ENCODE peak calls at places on chromosomes 5 and 9, in four cellular contexts. One of them, this sample, is unnamed.

GRCh38 chr5:148443998-148444397 is 60.2 kb downstream of the FBXO38 start:
- DNase-seq in adipocyte: peak; percentile 88
- DNase-seq in PC-3: peak; percentile 91
- DNase-seq in H9: no peak
- DNase-seq in this sample: no peak

GRCh38 chr9:134331186-134332025 is 5.2 kb downstream of the RXRA start:
- DNase-seq in adipocyte: no peak
- DNase-seq in PC-3: no peak
- DNase-seq in H9: no peak
- DNase-seq in this sample: no peak

GRCh38 chr5:42992035-42992570 is 48.0 kb downstream of the ANXA2R start:
- DNase-seq in adipocyte: peak; percentile 84
- DNase-seq in PC-3: no peak
- DNase-seq in H9: peak; percentile 75
- DNase-seq in this sample: no peak

GRCh38 chr5:17248999-17249634 is 31.7 kb downstream of the BASP1 start:
- DNase-seq in adipocyte: peak; percentile 96
- DNase-seq in PC-3: peak; percentile 100
- DNase-seq in H9: no peak
- DNase-seq in this sample: peak; percentile 87

GRCh38 chr5:998276-998974 is 10.2 kb upstream of the NKD2 start:
- DNase-seq in adipocyte: no peak
- DNase-seq in PC-3: no peak
- DNase-seq in H9: no peak
- DNase-seq in this sample: no peak

GRCh38 chr5:23820764-23821471 is 313.5 kb downstream of the PRDM9 start:
- DNase-seq in adipocyte: peak; percentile 39
- DNase-seq in PC-3: peak; percentile 84
- DNase-seq in H9: no peak
- DNase-seq in this sample: no peak

GRCh38 chr5:169223595-169223953 is 77.4 kb downstream of the SLIT3 start:
- DNase-seq in adipocyte: peak; percentile 44
- DNase-seq in PC-3: no peak
- DNase-seq in H9: no peak
- DNase-seq in this sample: no peak

GRCh38 chr5:101942321-101942882 is 353.7 kb downstream of the SLCO4C1 start:
- DNase-seq in adipocyte: peak; percentile 1
- DNase-seq in PC-3: peak; percentile 68
- DNase-seq in H9: peak; percentile 45
- DNase-seq in this sample: no peak

GRCh38 chr5:128349044-128349629 is 188.9 kb downstream of the FBN2 start:
- DNase-seq in adipocyte: no peak
- DNase-seq in PC-3: peak; percentile 91
- DNase-seq in H9: no peak
- DNase-seq in this sample: peak; percentile 46

GRCh38 chr5:42057254-42057690 is 132.2 kb downstream of the FBXO4 start:
- DNase-seq in adipocyte: peak; percentile 54
- DNase-seq in PC-3: peak; percentile 86
- DNase-seq in H9: peak; percentile 73
- DNase-seq in this sample: no peak

GRCh38 chr5:88724201-88724600 is 158.8 kb downstream of the MEF2C start:
- DNase-seq in adipocyte: peak; percentile 18
- DNase-seq in PC-3: peak; percentile 68
- DNase-seq in H9: no peak
- DNase-seq in this sample: no peak

GRCh38 chr5:75985077-75985476 is 98.1 kb upstream of the SV2C start:
- DNase-seq in adipocyte: no peak
- DNase-seq in PC-3: no peak
- DNase-seq in H9: peak; percentile 33
- DNase-seq in this sample: no peak

GRCh38 chr5:132293992-132294727 is at the start of gene SLC22A4:
- DNase-seq in adipocyte: peak; percentile 94
- DNase-seq in PC-3: peak; percentile 87
- DNase-seq in H9: peak; percentile 93
- DNase-seq in this sample: peak; percentile 30

GRCh38 chr5:145076040-145076439 is 759.1 kb downstream of the PRELID2 start:
- DNase-seq in adipocyte: no peak
- DNase-seq in PC-3: no peak
- DNase-seq in H9: no peak
- DNase-seq in this sample: no peak

GRCh38 chr9:134318481-134318891 is 7.8 kb upstream of the RXRA start:
- DNase-seq in adipocyte: no peak
- DNase-seq in PC-3: no peak
- DNase-seq in H9: no peak
- DNase-seq in this sample: no peak

GRCh38 chr9:137484551-137485315 is 25.6 kb upstream of the NSMF start:
- DNase-seq in adipocyte: no peak
- DNase-seq in PC-3: no peak
- DNase-seq in H9: no peak
- DNase-seq in this sample: no peak

GRCh38 chr5:74653991-74654390 is 13.5 kb upstream of the ENC1 start:
- DNase-seq in adipocyte: no peak
- DNase-seq in PC-3: no peak
- DNase-seq in H9: no peak
- DNase-seq in this sample: no peak

GRCh38 chr5:148523139-148523538 is 131.2 kb downstream of the HTR4 start:
- DNase-seq in adipocyte: no peak
- DNase-seq in PC-3: peak; percentile 44
- DNase-seq in H9: no peak
- DNase-seq in this sample: no peak

GRCh38 chr5:93790401-93790800 is 49.0 kb upstream of the POU5F2 start:
- DNase-seq in adipocyte: peak; percentile 4
- DNase-seq in PC-3: peak; percentile 84
- DNase-seq in H9: no peak
- DNase-seq in this sample: no peak

GRCh38 chr9:109745335-109746283 is 34.4 kb upstream of the PALM2AKAP2 start:
- DNase-seq in adipocyte: peak; percentile 47
- DNase-seq in PC-3: peak; percentile 40
- DNase-seq in H9: no peak
- DNase-seq in this sample: no peak

GRCh38 chr5:138964547-138965174 is 89.5 kb upstream of the LRRTM2 start:
- DNase-seq in adipocyte: no peak
- DNase-seq in PC-3: no peak
- DNase-seq in H9: no peak
- DNase-seq in this sample: no peak

GRCh38 chr5:27652505-27652904 is 614.1 kb upstream of the CDH9 start:
- DNase-seq in adipocyte: no peak
- DNase-seq in PC-3: peak; percentile 21
- DNase-seq in H9: peak; percentile 62
- DNase-seq in this sample: no peak

GRCh38 chr5:660491-661030 is 32.6 kb downstream of the TPPP start:
- DNase-seq in adipocyte: no peak
- DNase-seq in PC-3: no peak
- DNase-seq in H9: no peak
- DNase-seq in this sample: no peak

GRCh38 chr9:100731557-100731956 is 153.7 kb downstream of the CAVIN4 start:
- DNase-seq in adipocyte: no peak
- DNase-seq in PC-3: no peak
- DNase-seq in H9: no peak
- DNase-seq in this sample: no peak

GRCh38 chr9:82799300-82799699 is 263.6 kb downstream of the RASEF start:
- DNase-seq in adipocyte: no peak
- DNase-seq in PC-3: no peak
- DNase-seq in H9: no peak
- DNase-seq in this sample: no peak

DNA sequence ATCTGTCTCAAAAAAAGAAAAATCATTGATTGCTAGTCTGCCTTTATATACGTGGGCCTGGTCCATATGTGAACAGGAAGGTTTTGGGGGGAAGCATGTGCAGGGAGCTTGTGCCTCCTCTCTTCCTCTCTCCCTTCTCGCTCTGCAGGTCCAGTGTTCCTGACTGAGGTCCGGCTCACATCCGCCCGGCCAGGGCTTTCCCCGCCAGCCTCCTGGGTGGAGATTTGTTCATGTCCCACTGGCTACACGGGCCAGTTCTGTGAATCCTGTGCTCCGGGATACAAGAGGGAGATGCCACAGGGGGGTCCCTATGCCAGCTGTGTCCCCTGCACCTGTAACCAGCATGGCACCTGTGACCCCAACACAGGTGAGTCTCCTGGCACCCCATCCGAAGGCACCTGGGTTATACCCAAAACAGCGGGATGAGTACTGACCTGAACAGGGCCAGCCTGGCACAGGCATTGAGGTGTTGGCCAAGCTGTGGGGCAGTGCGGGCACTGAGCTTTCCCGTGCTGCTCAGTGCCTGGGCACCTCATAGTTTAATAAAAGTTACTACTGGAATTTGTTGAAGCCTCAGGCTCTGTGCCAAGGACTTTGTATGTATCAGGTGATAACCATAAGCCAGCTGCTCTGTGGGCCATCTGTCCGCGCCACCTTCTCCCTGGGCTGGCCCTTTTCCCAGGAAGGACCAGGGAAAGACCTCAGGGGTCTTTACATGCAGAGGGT is 39.4 kb upstream of the AIF1L start:
- DNase-seq in adipocyte: no peak
- DNase-seq in PC-3: no peak
- DNase-seq in H9: no peak
- DNase-seq in this sample: no peak
- H3K9ac ChIP-seq in adipocyte: no peak overlapping the region
- H3K9ac ChIP-seq in PC-3: no peak overlapping the region
- H3K9ac ChIP-seq in H9: no peak overlapping the region
- H3K9ac ChIP-seq in this sample: no peak overlapping the region

DNA sequence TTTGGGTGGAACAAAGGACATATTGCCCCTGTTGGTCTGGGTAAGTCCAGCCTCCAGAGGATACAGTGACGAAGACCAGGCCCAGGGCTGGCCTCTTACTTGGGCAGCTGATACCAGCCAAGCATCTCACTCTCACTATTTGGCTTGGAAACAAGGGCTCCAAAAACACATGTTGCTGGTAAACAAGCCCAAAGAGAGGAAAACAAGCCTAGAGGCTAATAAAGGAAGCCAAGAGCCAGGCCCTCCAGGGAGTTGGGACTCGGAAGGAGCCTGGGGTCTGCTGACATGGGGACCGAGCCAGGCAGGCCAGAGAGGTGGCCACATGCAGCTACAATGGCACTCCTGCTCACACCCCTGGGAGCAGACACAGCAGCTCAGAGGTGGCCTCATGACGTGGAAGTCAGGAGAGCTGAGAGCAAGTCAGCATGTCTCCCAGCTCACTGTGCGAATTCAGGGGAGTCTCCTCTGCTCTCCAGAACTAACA is 5.7 kb downstream of the SPARC start:
- DNase-seq in adipocyte: no peak
- DNase-seq in PC-3: no peak
- DNase-seq in H9: no peak
- DNase-seq in this sample: no peak
- H3K9ac ChIP-seq in adipocyte: peak overlapping the region; percentile 99
- H3K9ac ChIP-seq in PC-3: no peak overlapping the region
- H3K9ac ChIP-seq in H9: no peak overlapping the region
- H3K9ac ChIP-seq in this sample: no peak overlapping the region

DNA sequence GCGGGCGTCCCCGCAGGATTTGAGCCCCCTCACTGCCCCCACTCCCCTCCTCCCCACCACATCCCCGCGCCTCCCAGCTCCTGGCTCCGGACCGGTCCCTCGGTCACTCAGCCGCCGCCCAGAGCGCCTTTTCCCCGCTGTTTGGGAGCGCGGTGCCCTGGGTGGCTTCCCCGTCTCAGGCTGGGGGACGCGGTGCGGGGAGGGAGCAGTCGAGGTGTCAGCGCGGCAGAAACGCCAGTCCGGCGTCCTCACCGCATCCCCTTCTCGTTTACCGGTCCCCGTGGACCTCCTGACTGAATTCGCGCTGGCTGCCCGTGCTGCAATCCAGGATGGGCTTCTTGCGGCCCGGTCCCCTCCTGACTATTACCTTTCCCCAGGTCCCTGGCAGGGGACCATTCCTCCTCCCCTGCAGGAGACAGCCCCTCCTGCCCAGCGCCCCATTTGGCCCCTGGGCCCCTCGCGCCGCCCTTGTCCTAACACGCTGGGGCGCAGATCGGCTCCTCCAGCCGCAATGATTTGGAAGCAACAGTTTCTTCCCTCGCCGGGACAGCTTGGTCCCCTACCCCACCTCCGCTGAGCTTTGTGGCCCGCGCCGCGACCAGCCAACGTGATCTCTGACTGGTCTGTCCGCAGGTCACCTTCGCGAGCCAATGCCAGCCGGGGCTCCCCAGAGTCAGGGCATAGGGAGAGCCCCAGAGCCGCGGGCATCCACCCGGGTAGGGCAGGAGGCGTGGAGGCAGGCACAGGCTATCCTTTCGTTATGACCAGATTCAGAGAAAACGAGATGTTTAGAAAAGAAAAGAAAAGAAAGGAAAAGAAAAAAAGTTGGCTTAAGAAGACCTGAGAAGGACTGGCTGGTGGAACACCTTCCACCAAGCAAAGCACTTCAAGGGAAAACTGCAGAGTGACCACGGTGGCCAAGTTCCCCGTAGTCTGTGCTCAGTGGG is 1.2 kb downstream of the ANKRD33B start:
- DNase-seq in adipocyte: peak; percentile 59
- DNase-seq in PC-3: no peak
- DNase-seq in H9: no peak
- DNase-seq in this sample: no peak
- H3K9ac ChIP-seq in adipocyte: peak overlapping the region; percentile 90
- H3K9ac ChIP-seq in PC-3: peak overlapping the region; percentile 48
- H3K9ac ChIP-seq in H9: peak overlapping the region; percentile 9
- H3K9ac ChIP-seq in this sample: peak overlapping the region; percentile 78

GRCh38 chr5:170761708-170762066 is 21.8 kb upstream of the GABRP start:
- DNase-seq in adipocyte: no peak
- DNase-seq in PC-3: no peak
- DNase-seq in H9: no peak
- DNase-seq in this sample: no peak
- H3K9ac ChIP-seq in adipocyte: no peak overlapping the region
- H3K9ac ChIP-seq in PC-3: no peak overlapping the region
- H3K9ac ChIP-seq in H9: peak overlapping the region; percentile 44
- H3K9ac ChIP-seq in this sample: no peak overlapping the region

DNA sequence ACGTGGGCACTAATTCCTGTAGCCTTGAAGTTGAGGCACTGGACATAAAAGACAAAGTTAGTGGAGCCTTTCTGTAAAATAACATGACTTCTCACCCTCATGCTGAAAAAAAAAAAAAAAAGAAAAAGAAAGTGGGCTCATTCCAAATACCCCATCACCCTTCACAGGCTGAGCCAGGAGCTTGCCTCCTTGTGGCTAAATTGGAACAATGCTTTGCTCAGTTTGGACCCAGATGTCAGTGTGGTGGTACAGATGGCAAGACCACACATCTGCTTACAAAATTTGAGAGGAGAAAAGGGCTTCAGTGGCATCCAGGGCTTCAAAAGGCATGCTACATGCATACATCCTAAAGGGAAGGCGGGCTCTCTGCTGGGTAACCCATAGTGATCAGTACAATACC is 342.8 kb downstream of the EBF1 start:
- DNase-seq in adipocyte: no peak
- DNase-seq in PC-3: no peak
- DNase-seq in H9: peak; percentile 36
- DNase-seq in this sample: no peak
- H3K9ac ChIP-seq in adipocyte: peak overlapping the region; percentile 14
- H3K9ac ChIP-seq in PC-3: no peak overlapping the region
- H3K9ac ChIP-seq in H9: no peak overlapping the region
- H3K9ac ChIP-seq in this sample: no peak overlapping the region

GRCh38 chr5:110321117-110321516 is 405.4 kb downstream of the TMEM232 start:
- DNase-seq in adipocyte: peak; percentile 75
- DNase-seq in PC-3: no peak
- DNase-seq in H9: no peak
- DNase-seq in this sample: no peak
- H3K9ac ChIP-seq in adipocyte: no peak overlapping the region
- H3K9ac ChIP-seq in PC-3: no peak overlapping the region
- H3K9ac ChIP-seq in H9: no peak overlapping the region
- H3K9ac ChIP-seq in this sample: no peak overlapping the region